ENCODE peak calls at places on chromosomes 5 and 9, in seven cellular contexts. T is SW 1271; O is activated CD4-positive, CD25-positive, alpha-beta regulatory T cell; S is Peyer's patch; G is amygdala; Q is A172; X is heart left ventricle. I is an unnamed sample.

GRCh38 chr9:3567988-3568387 is 42.2 kb upstream of the RFX3 start:
- DNase-seq in T (no peak), O (no peak), S (no peak), G (no peak), Q (no peak), X (no peak), I (no peak)

GRCh38 chr9:115220339-115221009 is 102.5 kb upstream of the TNC start:
- DNase-seq in T (no peak), O (no peak), S (no peak), G (no peak), Q (no peak), X (no peak), I (no peak)

GRCh38 chr5:143605403-143606005 is 202.0 kb upstream of the NR3C1 start:
- DNase-seq in T (no peak), O (no peak), S (peak; percentile 62), G (no peak), Q (no peak), X (no peak), I (no peak)

GRCh38 chr9:98484218-98484617 is 224.5 kb downstream of the GABBR2 start:
- DNase-seq in T (no peak), O (no peak), S (no peak), G (no peak), Q (no peak), X (no peak), I (no peak)

GRCh38 chr5:155252717-155253116 is 239.2 kb downstream of the KIF4B start:
- DNase-seq in T (no peak), O (no peak), S (no peak), G (no peak), Q (no peak), X (no peak), I (no peak)

GRCh38 chr5:180604271-180604670 is 13.0 kb upstream of the SCGB3A1 start:
- DNase-seq in T (no peak), O (no peak), S (no peak), G (no peak), Q (no peak), X (peak; percentile 22), I (no peak)

GRCh38 chr5:92945630-92946097 is 635.4 kb downstream of the NR2F1-AS1 start:
- DNase-seq in T (no peak), O (no peak), S (no peak), G (no peak), Q (peak; percentile 6), X (no peak), I (no peak)

GRCh38 chr5:88815048-88815789 is 67.8 kb downstream of the MEF2C start:
- DNase-seq in T (no peak), O (no peak), S (no peak), G (no peak), Q (no peak), X (no peak), I (peak; percentile 63)

GRCh38 chr5:125342938-125343401 is 596.5 kb upstream of the ZNF608 start:
- DNase-seq in T (no peak), O (no peak), S (no peak), G (no peak), Q (peak; percentile 78), X (no peak), I (no peak)

GRCh38 chr9:126097679-126098078 is 228.9 kb upstream of the MVB12B start:
- DNase-seq in T (no peak), O (no peak), S (no peak), G (no peak), Q (no peak), X (no peak), I (no peak)

GRCh38 chr5:35337332-35338168 is 107.3 kb upstream of the PRLR start:
- DNase-seq in T (no peak), O (no peak), S (no peak), G (no peak), Q (no peak), X (no peak), I (no peak)

GRCh38 chr5:169249001-169249400 is 51.9 kb downstream of the SLIT3 start:
- DNase-seq in T (no peak), O (no peak), S (no peak), G (no peak), Q (peak; percentile 4), X (no peak), I (no peak)

GRCh38 chr9:94906713-94907112 is 180.2 kb downstream of the AOPEP start:
- DNase-seq in T (no peak), O (no peak), S (no peak), G (no peak), Q (no peak), X (no peak), I (no peak)

GRCh38 chr9:78365979-78366697 is 69.2 kb downstream of the PSAT1 start:
- DNase-seq in T (no peak), O (no peak), S (no peak), G (no peak), Q (no peak), X (no peak), I (no peak)

GRCh38 chr5:168647083-168647482 is 67.9 kb upstream of the PANK3 start:
- DNase-seq in T (no peak), O (no peak), S (peak; percentile 73), G (no peak), Q (no peak), X (no peak), I (no peak)

GRCh38 chr9:4590430-4591122 is 71.5 kb upstream of the PLPP6 start:
- DNase-seq in T (no peak), O (no peak), S (no peak), G (no peak), Q (peak; percentile 5), X (no peak), I (no peak)

GRCh38 chr9:17813798-17814197 is 234.9 kb downstream of the SH3GL2 start:
- DNase-seq in T (no peak), O (no peak), S (no peak), G (no peak), Q (no peak), X (no peak), I (no peak)

GRCh38 chr5:68027519-68027918 is 188.0 kb upstream of the PIK3R1 start:
- DNase-seq in T (no peak), O (no peak), S (no peak), G (no peak), Q (peak; percentile 60), X (no peak), I (no peak)

GRCh38 chr5:28344803-28345433 is 1306.5 kb upstream of the CDH9 start:
- DNase-seq in T (peak; percentile 36), O (no peak), S (no peak), G (no peak), Q (peak; percentile 49), X (no peak), I (no peak)